ENCODE peak calls at places on chromosomes 16 and 17, in seven cellular contexts. One of them, this sample, is unnamed.

GRCh38 chr16:69830534-69831211 is 68.5 kb downstream of the WWP2 start:
- DNase-seq in spleen: no peak
- DNase-seq in astrocyte of the cerebellum: no peak
- DNase-seq in neural progenitor cell: no peak
- DNase-seq in AG10803: no peak
- DNase-seq in tibial nerve: no peak
- DNase-seq in cardiac muscle cell: no peak
- DNase-seq in this sample: no peak

GRCh38 chr16:81333356-81333755 is 18.6 kb downstream of the GAN start:
- DNase-seq in astrocyte of the cerebellum: no peak
- DNase-seq in neural progenitor cell: no peak
- DNase-seq in AG10803: no peak
- DNase-seq in cardiac muscle cell: no peak
- DNase-seq in spleen: no peak
- DNase-seq in tibial nerve: no peak
- DNase-seq in this sample: no peak

GRCh38 chr17:40772101-40772500 is at the start of gene KRT26:
- DNase-seq in cardiac muscle cell: no peak
- DNase-seq in tibial nerve: no peak
- DNase-seq in AG10803: no peak
- DNase-seq in astrocyte of the cerebellum: no peak
- DNase-seq in spleen: no peak
- DNase-seq in neural progenitor cell: no peak
- DNase-seq in this sample: no peak

GRCh38 chr17:16477255-16477654 is 14.7 kb downstream of the LRRC75A start:
- DNase-seq in astrocyte of the cerebellum: peak; percentile 71
- DNase-seq in spleen: no peak
- DNase-seq in AG10803: peak; percentile 85
- DNase-seq in neural progenitor cell: no peak
- DNase-seq in cardiac muscle cell: peak; percentile 92
- DNase-seq in tibial nerve: peak; percentile 31
- DNase-seq in this sample: peak; percentile 39

GRCh38 chr17:78651551-78651950 is 74.4 kb upstream of the DNAH17 start:
- DNase-seq in astrocyte of the cerebellum: no peak
- DNase-seq in cardiac muscle cell: peak; percentile 12
- DNase-seq in tibial nerve: no peak
- DNase-seq in AG10803: no peak
- DNase-seq in spleen: no peak
- DNase-seq in neural progenitor cell: no peak
- DNase-seq in this sample: no peak

GRCh38 chr16:3282103-3282746 is 1.1 kb upstream of the ZNF263 start:
- DNase-seq in tibial nerve: no peak
- DNase-seq in neural progenitor cell: peak; percentile 86
- DNase-seq in astrocyte of the cerebellum: no peak
- DNase-seq in AG10803: no peak
- DNase-seq in spleen: no peak
- DNase-seq in cardiac muscle cell: peak; percentile 79
- DNase-seq in this sample: no peak

GRCh38 chr16:74767749-74768148 is 6.9 kb downstream of the FA2H start:
- DNase-seq in neural progenitor cell: no peak
- DNase-seq in astrocyte of the cerebellum: no peak
- DNase-seq in tibial nerve: no peak
- DNase-seq in cardiac muscle cell: no peak
- DNase-seq in AG10803: no peak
- DNase-seq in spleen: peak; percentile 47
- DNase-seq in this sample: no peak

GRCh38 chr17:82235775-82236141 is 6.9 kb downstream of the SLC16A3 start:
- DNase-seq in cardiac muscle cell: no peak
- DNase-seq in neural progenitor cell: no peak
- DNase-seq in astrocyte of the cerebellum: no peak
- DNase-seq in AG10803: no peak
- DNase-seq in spleen: peak; percentile 85
- DNase-seq in tibial nerve: no peak
- DNase-seq in this sample: no peak

GRCh38 chr17:56173958-56174357 is 20.7 kb downstream of the ANKFN1 start:
- DNase-seq in spleen: no peak
- DNase-seq in AG10803: peak; percentile 32
- DNase-seq in cardiac muscle cell: no peak
- DNase-seq in astrocyte of the cerebellum: no peak
- DNase-seq in tibial nerve: no peak
- DNase-seq in neural progenitor cell: no peak
- DNase-seq in this sample: no peak

GRCh38 chr16:14502932-14503741 is 126.9 kb downstream of the PARN start:
- DNase-seq in astrocyte of the cerebellum: peak; percentile 42
- DNase-seq in spleen: no peak
- DNase-seq in tibial nerve: no peak
- DNase-seq in cardiac muscle cell: peak; percentile 57
- DNase-seq in AG10803: peak; percentile 40
- DNase-seq in neural progenitor cell: no peak
- DNase-seq in this sample: no peak

GRCh38 chr17:74877592-74878543 is 5.1 kb upstream of the FDXR start:
- DNase-seq in neural progenitor cell: no peak
- DNase-seq in tibial nerve: no peak
- DNase-seq in cardiac muscle cell: peak; percentile 56
- DNase-seq in AG10803: no peak
- DNase-seq in spleen: no peak
- DNase-seq in astrocyte of the cerebellum: no peak
- DNase-seq in this sample: no peak

GRCh38 chr17:57588086-57588485 is 157.0 kb downstream of the CCDC182 start:
- DNase-seq in tibial nerve: no peak
- DNase-seq in neural progenitor cell: peak; percentile 73
- DNase-seq in astrocyte of the cerebellum: no peak
- DNase-seq in cardiac muscle cell: no peak
- DNase-seq in AG10803: no peak
- DNase-seq in spleen: peak; percentile 67
- DNase-seq in this sample: no peak

GRCh38 chr16:77171750-77172635 is 19.0 kb upstream of the MON1B start:
- DNase-seq in astrocyte of the cerebellum: peak; percentile 49
- DNase-seq in neural progenitor cell: peak; percentile 75
- DNase-seq in tibial nerve: no peak
- DNase-seq in cardiac muscle cell: peak; percentile 76
- DNase-seq in AG10803: peak; percentile 59
- DNase-seq in spleen: no peak
- DNase-seq in this sample: peak; percentile 29

GRCh38 chr16:90020838-90021382 is 1.7 kb upstream of the DBNDD1 start:
- DNase-seq in tibial nerve: no peak
- DNase-seq in cardiac muscle cell: no peak
- DNase-seq in astrocyte of the cerebellum: no peak
- DNase-seq in spleen: no peak
- DNase-seq in AG10803: peak; percentile 3
- DNase-seq in neural progenitor cell: no peak
- DNase-seq in this sample: no peak

GRCh38 chr17:1298616-1299015 is 19.2 kb downstream of the TRARG1 start:
- DNase-seq in spleen: no peak
- DNase-seq in cardiac muscle cell: peak; percentile 12
- DNase-seq in tibial nerve: no peak
- DNase-seq in AG10803: no peak
- DNase-seq in neural progenitor cell: peak; percentile 73
- DNase-seq in astrocyte of the cerebellum: no peak
- DNase-seq in this sample: no peak

GRCh38 chr16:5257462-5257861 is 159.9 kb upstream of the EEF2KMT start:
- DNase-seq in astrocyte of the cerebellum: no peak
- DNase-seq in spleen: no peak
- DNase-seq in cardiac muscle cell: no peak
- DNase-seq in neural progenitor cell: no peak
- DNase-seq in AG10803: no peak
- DNase-seq in tibial nerve: no peak
- DNase-seq in this sample: no peak

GRCh38 chr16:88782454-88783390 is 2.3 kb downstream of the PIEZO1 start:
- DNase-seq in spleen: peak; percentile 80
- DNase-seq in cardiac muscle cell: peak; percentile 27
- DNase-seq in neural progenitor cell: no peak
- DNase-seq in AG10803: peak; percentile 71
- DNase-seq in astrocyte of the cerebellum: no peak
- DNase-seq in tibial nerve: no peak
- DNase-seq in this sample: no peak

GRCh38 chr17:44850612-44851011 is 2.9 kb downstream of the HIGD1B start:
- DNase-seq in spleen: no peak
- DNase-seq in AG10803: no peak
- DNase-seq in astrocyte of the cerebellum: no peak
- DNase-seq in neural progenitor cell: no peak
- DNase-seq in cardiac muscle cell: no peak
- DNase-seq in tibial nerve: no peak
- DNase-seq in this sample: no peak

GRCh38 chr17:80864751-80865150 is 126.9 kb upstream of the CHMP6 start:
- DNase-seq in astrocyte of the cerebellum: no peak
- DNase-seq in cardiac muscle cell: no peak
- DNase-seq in tibial nerve: no peak
- DNase-seq in neural progenitor cell: no peak
- DNase-seq in spleen: peak; percentile 37
- DNase-seq in AG10803: no peak
- DNase-seq in this sample: no peak

GRCh38 chr17:83079766-83080616 is 582 bp downstream of the METRNL start:
- DNase-seq in cardiac muscle cell: no peak
- DNase-seq in spleen: peak; percentile 89
- DNase-seq in neural progenitor cell: peak; percentile 66
- DNase-seq in astrocyte of the cerebellum: no peak
- DNase-seq in AG10803: no peak
- DNase-seq in tibial nerve: no peak
- DNase-seq in this sample: no peak

GRCh38 chr17:66755101-66755943 is 79.6 kb upstream of the CACNG5 start:
- DNase-seq in spleen: no peak
- DNase-seq in astrocyte of the cerebellum: no peak
- DNase-seq in neural progenitor cell: no peak
- DNase-seq in tibial nerve: no peak
- DNase-seq in AG10803: no peak
- DNase-seq in cardiac muscle cell: no peak
- DNase-seq in this sample: no peak

DNA sequence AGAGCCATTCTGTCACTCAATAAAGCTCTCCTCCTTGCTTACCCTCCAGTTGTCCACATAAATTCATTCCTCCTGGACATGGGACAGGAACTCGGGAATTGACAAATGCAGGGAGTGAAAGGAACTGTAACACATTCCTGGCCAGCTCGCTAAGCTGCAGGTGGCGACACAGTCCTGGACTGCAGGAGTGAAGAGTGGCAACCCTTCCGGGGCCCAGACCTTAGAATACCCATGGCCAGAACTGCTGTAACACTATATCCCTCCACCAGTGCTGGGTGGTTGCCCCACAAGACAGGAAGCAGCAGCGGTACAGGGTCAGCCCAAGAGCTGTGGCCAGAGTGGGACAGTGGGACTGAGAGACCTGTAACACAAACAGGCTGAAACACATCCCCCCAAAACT is 30.3 kb upstream of the KIF2B start:
- DNase-seq in astrocyte of the cerebellum: no peak
- DNase-seq in spleen: no peak
- DNase-seq in cardiac muscle cell: no peak
- DNase-seq in tibial nerve: no peak
- DNase-seq in AG10803: no peak
- DNase-seq in neural progenitor cell: peak; percentile 2
- DNase-seq in this sample: no peak
- TF ChIP-seq CTCF in astrocyte of the cerebellum: no peak
- TF ChIP-seq CTCF in spleen: no peak
- TF ChIP-seq CTCF in cardiac muscle cell: no peak
- TF ChIP-seq CTCF in tibial nerve: no peak
- TF ChIP-seq CTCF in AG10803: no peak
- TF ChIP-seq CTCF in neural progenitor cell: no peak
- TF ChIP-seq CTCF in this sample: no peak

GRCh38 chr17:77191266-77191665 is 50.5 kb downstream of the SEC14L1 start:
- DNase-seq in astrocyte of the cerebellum: no peak
- DNase-seq in cardiac muscle cell: no peak
- DNase-seq in AG10803: no peak
- DNase-seq in tibial nerve: no peak
- DNase-seq in spleen: no peak
- DNase-seq in neural progenitor cell: no peak
- DNase-seq in this sample: no peak
- H3K4me3 ChIP-seq in astrocyte of the cerebellum: no peak overlapping the region
- H3K4me3 ChIP-seq in cardiac muscle cell: no peak overlapping the region
- H3K4me3 ChIP-seq in AG10803: no peak overlapping the region
- H3K4me3 ChIP-seq in tibial nerve: no peak overlapping the region
- H3K4me3 ChIP-seq in spleen: no peak overlapping the region
- H3K4me3 ChIP-seq in neural progenitor cell: no peak overlapping the region
- H3K4me3 ChIP-seq in this sample: no peak overlapping the region

GRCh38 chr17:4358154-4358553 is 8.3 kb downstream of the UBE2G1 start:
- DNase-seq in spleen: no peak
- DNase-seq in tibial nerve: no peak
- DNase-seq in cardiac muscle cell: no peak
- DNase-seq in neural progenitor cell: no peak
- DNase-seq in AG10803: no peak
- DNase-seq in astrocyte of the cerebellum: no peak
- DNase-seq in this sample: no peak

GRCh38 chr17:4354862-4355514 is 11.5 kb downstream of the UBE2G1 start:
- DNase-seq in tibial nerve: no peak
- DNase-seq in AG10803: no peak
- DNase-seq in spleen: no peak
- DNase-seq in cardiac muscle cell: no peak
- DNase-seq in neural progenitor cell: no peak
- DNase-seq in astrocyte of the cerebellum: no peak
- DNase-seq in this sample: no peak

GRCh38 chr17:4362141-4362540 is 4.3 kb downstream of the UBE2G1 start:
- DNase-seq in tibial nerve: no peak
- DNase-seq in AG10803: no peak
- DNase-seq in spleen: no peak
- DNase-seq in neural progenitor cell: no peak
- DNase-seq in astrocyte of the cerebellum: no peak
- DNase-seq in cardiac muscle cell: peak; percentile 6
- DNase-seq in this sample: no peak

GRCh38 chr17:4357030-4357635 is 9.3 kb downstream of the UBE2G1 start:
- DNase-seq in tibial nerve: no peak
- DNase-seq in neural progenitor cell: no peak
- DNase-seq in spleen: no peak
- DNase-seq in cardiac muscle cell: peak; percentile 22
- DNase-seq in astrocyte of the cerebellum: no peak
- DNase-seq in AG10803: no peak
- DNase-seq in this sample: no peak

DNA sequence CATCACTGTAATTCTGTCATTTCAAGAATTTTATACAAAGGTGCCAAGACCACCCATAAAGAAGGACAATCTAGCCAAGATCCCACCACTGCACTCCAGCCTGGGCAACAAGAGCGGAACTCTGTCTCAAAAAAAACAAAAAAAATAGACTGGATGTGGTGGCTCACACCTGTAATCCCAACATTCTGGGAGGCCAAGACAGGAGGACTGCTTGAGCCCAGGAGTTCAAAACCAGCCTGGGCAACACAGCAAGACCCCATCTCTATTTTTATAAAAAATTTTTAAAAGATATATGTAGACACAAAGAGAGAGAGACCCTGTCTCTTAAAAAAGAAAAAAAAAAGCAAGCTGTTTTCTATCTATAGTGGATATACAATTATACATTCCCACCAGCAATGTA is 8.8 kb downstream of the UBE2G1 start:
- DNase-seq in AG10803: no peak
- DNase-seq in neural progenitor cell: no peak
- DNase-seq in spleen: no peak
- DNase-seq in tibial nerve: no peak
- DNase-seq in astrocyte of the cerebellum: no peak
- DNase-seq in cardiac muscle cell: no peak
- DNase-seq in this sample: no peak
- TF ChIP-seq CTCF in AG10803: no peak
- TF ChIP-seq CTCF in neural progenitor cell: no peak
- TF ChIP-seq CTCF in spleen: no peak
- TF ChIP-seq CTCF in tibial nerve: no peak
- TF ChIP-seq CTCF in astrocyte of the cerebellum: no peak
- TF ChIP-seq CTCF in cardiac muscle cell: no peak
- TF ChIP-seq CTCF in this sample: no peak

DNA sequence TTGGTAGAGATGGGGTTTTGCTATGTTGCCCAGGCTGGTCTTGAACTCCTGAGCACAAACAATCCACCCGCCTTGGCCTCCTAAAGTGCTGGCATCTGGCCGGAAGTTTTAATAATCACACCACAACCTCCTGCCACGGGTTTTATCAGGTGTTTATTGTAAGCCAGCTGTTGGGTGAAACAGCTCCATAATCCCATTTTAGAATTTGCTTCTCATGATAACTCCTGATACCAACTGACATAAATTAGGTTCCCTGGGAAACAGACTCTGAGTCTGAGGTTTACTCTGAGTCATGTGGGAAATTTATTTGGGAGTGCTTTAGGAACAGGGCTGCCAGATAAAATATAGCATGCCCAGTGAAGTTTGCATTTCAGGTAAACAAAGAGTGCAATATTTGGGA is 122.6 kb upstream of the MED13 start:
- DNase-seq in neural progenitor cell: no peak
- DNase-seq in AG10803: no peak
- DNase-seq in cardiac muscle cell: peak; percentile 46
- DNase-seq in spleen: no peak
- DNase-seq in astrocyte of the cerebellum: no peak
- DNase-seq in tibial nerve: no peak
- DNase-seq in this sample: peak; percentile 18
- H3K4me3 ChIP-seq in neural progenitor cell: no peak overlapping the region
- H3K4me3 ChIP-seq in AG10803: no peak overlapping the region
- H3K4me3 ChIP-seq in cardiac muscle cell: no peak overlapping the region
- H3K4me3 ChIP-seq in spleen: no peak overlapping the region
- H3K4me3 ChIP-seq in astrocyte of the cerebellum: no peak overlapping the region
- H3K4me3 ChIP-seq in tibial nerve: no peak overlapping the region
- H3K4me3 ChIP-seq in this sample: no peak overlapping the region

This sample was measured in AG09309.